ENCODE peak calls at places on chromosome 3, in four cellular contexts. One of them, this sample, is unnamed.

GRCh38 chr3:127448161-127448561 is 142.4 kb downstream of the TPRA1 start:
- DNase-seq in skeletal muscle cell: no peak
- DNase-seq in NCI-H1417: peak; percentile 52
- DNase-seq in NCI-H1092 treated with DMSO at 0.1 percent for 48 hours: peak; percentile 52
- DNase-seq in this sample: no peak

GRCh38 chr3:16671690-16672089 is 66.5 kb upstream of the DAZL start:
- DNase-seq in NCI-H1092 treated with DMSO at 0.1 percent for 48 hours: no peak
- DNase-seq in skeletal muscle cell: no peak
- DNase-seq in NCI-H1417: no peak
- DNase-seq in this sample: no peak

GRCh38 chr3:36259580-36259979 is 120.7 kb upstream of the STAC start:
- DNase-seq in skeletal muscle cell: no peak
- DNase-seq in NCI-H1092 treated with DMSO at 0.1 percent for 48 hours: no peak
- DNase-seq in NCI-H1417: no peak
- DNase-seq in this sample: no peak

GRCh38 chr3:12175844-12176453 is 17.2 kb upstream of the TIMP4 start:
- DNase-seq in skeletal muscle cell: no peak
- DNase-seq in NCI-H1092 treated with DMSO at 0.1 percent for 48 hours: peak; percentile 49
- DNase-seq in NCI-H1417: peak; percentile 64
- DNase-seq in this sample: peak; percentile 79

GRCh38 chr3:45188714-45189659 is 37.1 kb downstream of the TMEM158 start:
- DNase-seq in NCI-H1417: peak; percentile 4
- DNase-seq in skeletal muscle cell: no peak
- DNase-seq in NCI-H1092 treated with DMSO at 0.1 percent for 48 hours: no peak
- DNase-seq in this sample: no peak

GRCh38 chr3:184874709-184875644 is 63.0 kb downstream of the VPS8 start:
- DNase-seq in skeletal muscle cell: peak; percentile 3
- DNase-seq in NCI-H1417: peak; percentile 71
- DNase-seq in NCI-H1092 treated with DMSO at 0.1 percent for 48 hours: peak; percentile 29
- DNase-seq in this sample: peak; percentile 25

GRCh38 chr3:195873971-195874370 is 34.4 kb downstream of the TNK2 start:
- DNase-seq in NCI-H1417: no peak
- DNase-seq in skeletal muscle cell: no peak
- DNase-seq in NCI-H1092 treated with DMSO at 0.1 percent for 48 hours: no peak
- DNase-seq in this sample: peak; percentile 35

GRCh38 chr3:31724144-31724543 is 191.4 kb downstream of the STT3B start:
- DNase-seq in NCI-H1092 treated with DMSO at 0.1 percent for 48 hours: no peak
- DNase-seq in NCI-H1417: no peak
- DNase-seq in skeletal muscle cell: no peak
- DNase-seq in this sample: no peak

GRCh38 chr3:187295635-187296034 is 4.1 kb upstream of the MASP1 start:
- DNase-seq in NCI-H1417: no peak
- DNase-seq in skeletal muscle cell: no peak
- DNase-seq in NCI-H1092 treated with DMSO at 0.1 percent for 48 hours: no peak
- DNase-seq in this sample: no peak

GRCh38 chr3:39146611-39147373 is 6.6 kb downstream of the CSRNP1 start:
- DNase-seq in NCI-H1417: no peak
- DNase-seq in skeletal muscle cell: peak; percentile 98
- DNase-seq in NCI-H1092 treated with DMSO at 0.1 percent for 48 hours: no peak
- DNase-seq in this sample: peak; percentile 97

GRCh38 chr3:66480666-66481065 is 20.2 kb downstream of the LRIG1 start:
- DNase-seq in NCI-H1092 treated with DMSO at 0.1 percent for 48 hours: no peak
- DNase-seq in NCI-H1417: no peak
- DNase-seq in skeletal muscle cell: no peak
- DNase-seq in this sample: no peak

GRCh38 chr3:129553771-129554170 is 10.8 kb downstream of the H1-8 start:
- DNase-seq in skeletal muscle cell: no peak
- DNase-seq in NCI-H1092 treated with DMSO at 0.1 percent for 48 hours: no peak
- DNase-seq in NCI-H1417: no peak
- DNase-seq in this sample: no peak

GRCh38 chr3:73633916-73634344 is 9.2 kb upstream of the PDZRN3 start:
- DNase-seq in skeletal muscle cell: no peak
- DNase-seq in NCI-H1092 treated with DMSO at 0.1 percent for 48 hours: no peak
- DNase-seq in NCI-H1417: no peak
- DNase-seq in this sample: no peak

GRCh38 chr3:151935451-151935850 is 62.0 kb downstream of the SUCNR1 start:
- DNase-seq in skeletal muscle cell: no peak
- DNase-seq in NCI-H1417: no peak
- DNase-seq in NCI-H1092 treated with DMSO at 0.1 percent for 48 hours: no peak
- DNase-seq in this sample: no peak

GRCh38 chr3:54983266-54983910 is 55.5 kb upstream of the LRTM1 start:
- DNase-seq in NCI-H1092 treated with DMSO at 0.1 percent for 48 hours: no peak
- DNase-seq in NCI-H1417: peak; percentile 14
- DNase-seq in skeletal muscle cell: no peak
- DNase-seq in this sample: no peak

GRCh38 chr3:16318216-16318615 is 53.2 kb downstream of the OXNAD1 start:
- DNase-seq in NCI-H1092 treated with DMSO at 0.1 percent for 48 hours: no peak
- DNase-seq in skeletal muscle cell: no peak
- DNase-seq in NCI-H1417: no peak
- DNase-seq in this sample: peak; percentile 42

GRCh38 chr3:72031581-72031980 is 246.6 kb upstream of the PROK2 start:
- DNase-seq in skeletal muscle cell: no peak
- DNase-seq in NCI-H1417: no peak
- DNase-seq in NCI-H1092 treated with DMSO at 0.1 percent for 48 hours: no peak
- DNase-seq in this sample: peak; percentile 69

GRCh38 chr3:100869787-100870186 is 123.4 kb downstream of the ABI3BP start:
- DNase-seq in NCI-H1092 treated with DMSO at 0.1 percent for 48 hours: no peak
- DNase-seq in NCI-H1417: no peak
- DNase-seq in skeletal muscle cell: peak; percentile 78
- DNase-seq in this sample: peak; percentile 83

GRCh38 chr3:3015472-3016089 is 94.6 kb downstream of the IL5RA start:
- DNase-seq in NCI-H1092 treated with DMSO at 0.1 percent for 48 hours: peak; percentile 21
- DNase-seq in NCI-H1417: peak; percentile 80
- DNase-seq in skeletal muscle cell: no peak
- DNase-seq in this sample: peak; percentile 1

GRCh38 chr3:187689984-187690383 is 12.4 kb downstream of the RTP2 start:
- DNase-seq in NCI-H1417: no peak
- DNase-seq in NCI-H1092 treated with DMSO at 0.1 percent for 48 hours: no peak
- DNase-seq in skeletal muscle cell: no peak
- DNase-seq in this sample: no peak

GRCh38 chr3:105883798-105884377 is 15.1 kb upstream of the CBLB start:
- DNase-seq in NCI-H1417: no peak
- DNase-seq in NCI-H1092 treated with DMSO at 0.1 percent for 48 hours: no peak
- DNase-seq in skeletal muscle cell: no peak
- DNase-seq in this sample: peak; percentile 72

GRCh38 chr3:66609660-66610547 is 109.1 kb upstream of the LRIG1 start:
- DNase-seq in skeletal muscle cell: peak; percentile 88
- DNase-seq in NCI-H1417: peak; percentile 90
- DNase-seq in NCI-H1092 treated with DMSO at 0.1 percent for 48 hours: peak; percentile 81
- DNase-seq in this sample: no peak

GRCh38 chr3:148074916-148075315 is 622.8 kb upstream of the AGTR1 start:
- DNase-seq in NCI-H1092 treated with DMSO at 0.1 percent for 48 hours: peak; percentile 15
- DNase-seq in skeletal muscle cell: no peak
- DNase-seq in NCI-H1417: peak; percentile 62
- DNase-seq in this sample: no peak

GRCh38 chr3:190491533-190492054 is 22.3 kb upstream of the IL1RAP start:
- DNase-seq in NCI-H1092 treated with DMSO at 0.1 percent for 48 hours: no peak
- DNase-seq in NCI-H1417: no peak
- DNase-seq in skeletal muscle cell: no peak
- DNase-seq in this sample: no peak

GRCh38 chr3:110180733-110181132 is 843.4 kb upstream of the DPPA4 start:
- DNase-seq in NCI-H1092 treated with DMSO at 0.1 percent for 48 hours: no peak
- DNase-seq in NCI-H1417: no peak
- DNase-seq in skeletal muscle cell: peak; percentile 13
- DNase-seq in this sample: peak; percentile 44

GRCh38 chr3:153099131-153099530 is 62.9 kb upstream of the RAP2B start:
- DNase-seq in NCI-H1092 treated with DMSO at 0.1 percent for 48 hours: no peak
- DNase-seq in NCI-H1417: no peak
- DNase-seq in skeletal muscle cell: no peak
- DNase-seq in this sample: no peak

GRCh38 chr3:19065027-19065426 is 83.3 kb upstream of the KCNH8 start:
- DNase-seq in skeletal muscle cell: no peak
- DNase-seq in NCI-H1417: peak; percentile 51
- DNase-seq in NCI-H1092 treated with DMSO at 0.1 percent for 48 hours: no peak
- DNase-seq in this sample: no peak

GRCh38 chr3:61927332-61927731 is 366.0 kb downstream of the PTPRG start:
- DNase-seq in NCI-H1417: no peak
- DNase-seq in NCI-H1092 treated with DMSO at 0.1 percent for 48 hours: no peak
- DNase-seq in skeletal muscle cell: peak; percentile 81
- DNase-seq in this sample: peak; percentile 72

GRCh38 chr3:127425505-127426443 is 137.9 kb upstream of the PRR20G start:
- DNase-seq in NCI-H1092 treated with DMSO at 0.1 percent for 48 hours: no peak
- DNase-seq in NCI-H1417: peak; percentile 51
- DNase-seq in skeletal muscle cell: no peak
- DNase-seq in this sample: no peak

GRCh38 chr3:46361408-46362283 is 7.7 kb downstream of the CCR2 start:
- DNase-seq in skeletal muscle cell: no peak
- DNase-seq in NCI-H1092 treated with DMSO at 0.1 percent for 48 hours: no peak
- DNase-seq in NCI-H1417: no peak
- DNase-seq in this sample: peak; percentile 49

GRCh38 chr3:104908761-104909160 is 457.9 kb upstream of the ALCAM start:
- DNase-seq in NCI-H1417: peak; percentile 67
- DNase-seq in skeletal muscle cell: no peak
- DNase-seq in NCI-H1092 treated with DMSO at 0.1 percent for 48 hours: peak; percentile 66
- DNase-seq in this sample: no peak

GRCh38 chr3:72346526-72346926 is 501.7 kb downstream of the SHQ1 start:
- DNase-seq in skeletal muscle cell: peak; percentile 99
- DNase-seq in NCI-H1417: no peak
- DNase-seq in NCI-H1092 treated with DMSO at 0.1 percent for 48 hours: no peak
- DNase-seq in this sample: peak; percentile 90

GRCh38 chr3:65060904-65061303 is 373.1 kb upstream of the ADAMTS9 start:
- DNase-seq in NCI-H1417: no peak
- DNase-seq in NCI-H1092 treated with DMSO at 0.1 percent for 48 hours: no peak
- DNase-seq in skeletal muscle cell: no peak
- DNase-seq in this sample: no peak

GRCh38 chr3:159904911-159905310 is 83.7 kb upstream of the IL12A start:
- DNase-seq in NCI-H1417: no peak
- DNase-seq in NCI-H1092 treated with DMSO at 0.1 percent for 48 hours: no peak
- DNase-seq in skeletal muscle cell: no peak
- DNase-seq in this sample: peak; percentile 38

GRCh38 chr3:178097576-178097975 is 438.7 kb upstream of the KCNMB2 start:
- DNase-seq in NCI-H1092 treated with DMSO at 0.1 percent for 48 hours: no peak
- DNase-seq in skeletal muscle cell: peak; percentile 95
- DNase-seq in NCI-H1417: no peak
- DNase-seq in this sample: peak; percentile 94

GRCh38 chr3:104629038-104629437 is 737.7 kb upstream of the ALCAM start:
- DNase-seq in skeletal muscle cell: peak; percentile 53
- DNase-seq in NCI-H1417: no peak
- DNase-seq in NCI-H1092 treated with DMSO at 0.1 percent for 48 hours: no peak
- DNase-seq in this sample: peak; percentile 60